ENCODE peak calls at places on chromosomes 3 and 15, in five cellular contexts. B, I, F, D and G are unnamed samples.

GRCh38 chr15:92409521-92409920 is 15.8 kb downstream of the ST8SIA2 start:
- DNase-seq in B (peak), I (no peak), F (no peak), D (no peak), G (no peak)

GRCh38 chr15:26971303-26972018 is 480 bp downstream of the GABRG3 start:
- DNase-seq in B (peak), I (no peak), F (no peak), D (peak), G (peak)

GRCh38 chr3:127676456-127676855 is 3.7 kb downstream of the ABTB1 start:
- DNase-seq in B (no peak), I (no peak), F (no peak), D (peak), G (no peak)

GRCh38 chr15:99578809-99579208 is 13.0 kb downstream of the MEF2A start:
- DNase-seq in B (peak), I (no peak), F (no peak), D (no peak), G (no peak)

GRCh38 chr3:151468284-151468917 is 7.5 kb upstream of the IGSF10 start:
- DNase-seq in B (peak), I (peak), F (peak), D (peak), G (peak)

GRCh38 chr3:64954995-64955636 is 267.3 kb upstream of the ADAMTS9 start:
- DNase-seq in B (no peak), I (no peak), F (peak), D (no peak), G (no peak)

GRCh38 chr15:28956491-28956890 is 70.7 kb downstream of the APBA2 start:
- DNase-seq in B (no peak), I (no peak), F (no peak), D (no peak), G (no peak)

GRCh38 chr3:29285356-29286070 is 4.6 kb downstream of the RBMS3 start:
- DNase-seq in B (peak), I (peak), F (peak), D (no peak), G (no peak)

GRCh38 chr15:60390931-60391501 is 6.8 kb downstream of the ANXA2 start:
- DNase-seq in B (peak), I (peak), F (peak), D (peak), G (peak)

GRCh38 chr15:81155375-81156218 is 21.5 kb downstream of the CFAP161 start:
- DNase-seq in B (peak), I (peak), F (peak), D (no peak), G (no peak)

GRCh38 chr15:25137013-25137412 is 182.2 kb downstream of the SNRPN start:
- DNase-seq in B (no peak), I (no peak), F (no peak), D (no peak), G (no peak)

GRCh38 chr3:46395210-46395661 is 11.6 kb downstream of the CCR5AS start:
- DNase-seq in B (no peak), I (peak), F (no peak), D (peak), G (no peak)

GRCh38 chr3:15630646-15631350 is 29.3 kb downstream of the BTD start:
- DNase-seq in B (peak), I (peak), F (peak), D (no peak), G (no peak)

GRCh38 chr3:188331166-188331565 is 177.2 kb downstream of the LPP start:
- DNase-seq in B (no peak), I (no peak), F (peak), D (no peak), G (no peak)

GRCh38 chr3:131283862-131284261 is 97.7 kb upstream of the NUDT16 start:
- DNase-seq in B (peak), I (no peak), F (no peak), D (no peak), G (no peak)

GRCh38 chr3:193962986-193963683 is 172.8 kb upstream of the HES1 start:
- DNase-seq in B (no peak), I (no peak), F (no peak), D (no peak), G (no peak)

GRCh38 chr3:53730565-53730964 is 115.7 kb downstream of the CHDH start:
- DNase-seq in B (no peak), I (no peak), F (no peak), D (no peak), G (no peak)

GRCh38 chr3:38127611-38128302 is 9.2 kb downstream of the ACAA1 start:
- DNase-seq in B (no peak), I (no peak), F (no peak), D (no peak), G (no peak)

GRCh38 chr3:11641683-11642407 is 1.9 kb downstream of the VGLL4 start:
- DNase-seq in B (peak), I (peak), F (peak), D (no peak), G (no peak)

GRCh38 chr3:43621406-43621973 is 321 bp downstream of the ANO10 start:
- DNase-seq in B (no peak), I (no peak), F (no peak), D (no peak), G (no peak)

GRCh38 chr15:71634820-71635219 is 175.5 kb upstream of the NR2E3 start:
- DNase-seq in B (peak), I (no peak), F (peak), D (no peak), G (peak)

GRCh38 chr3:99562138-99562537 is 76.3 kb upstream of the COL8A1 start:
- DNase-seq in B (peak), I (peak), F (peak), D (peak), G (peak)

GRCh38 chr15:63338170-63338569 is 43.5 kb downstream of the CA12 start:
- DNase-seq in B (no peak), I (peak), F (no peak), D (no peak), G (no peak)

GRCh38 chr3:11085078-11085840 is 69.0 kb upstream of the HRH1 start:
- DNase-seq in B (no peak), I (peak), F (no peak), D (no peak), G (no peak)

GRCh38 chr3:129058441-129059194 is 2.0 kb upstream of the GP9 start:
- DNase-seq in B (no peak), I (no peak), F (peak), D (no peak), G (no peak)

GRCh38 chr3:106089806-106090205 is 221.0 kb upstream of the CBLB start:
- DNase-seq in B (no peak), I (no peak), F (no peak), D (no peak), G (no peak)

GRCh38 chr3:56421205-56421604 is 47.1 kb downstream of the ERC2 start:
- DNase-seq in B (no peak), I (no peak), F (no peak), D (no peak), G (no peak)

GRCh38 chr3:98449606-98450193 is 13.3 kb upstream of the OR5K1 start:
- DNase-seq in B (no peak), I (no peak), F (no peak), D (no peak), G (no peak)

GRCh38 chr3:13870902-13871301 is 9.0 kb downstream of the WNT7A start:
- DNase-seq in B (no peak), I (no peak), F (no peak), D (no peak), G (no peak)

GRCh38 chr3:13871791-13872190 is 8.1 kb downstream of the WNT7A start:
- DNase-seq in B (no peak), I (no peak), F (no peak), D (no peak), G (no peak)

GRCh38 chr3:13873818-13874217 is 6.1 kb downstream of the WNT7A start:
- DNase-seq in B (no peak), I (no peak), F (no peak), D (peak), G (no peak)

GRCh38 chr3:13874891-13875290 is 5.0 kb downstream of the WNT7A start:
- DNase-seq in B (no peak), I (no peak), F (no peak), D (no peak), G (no peak)

GRCh38 chr3:13872451-13872850 is 7.4 kb downstream of the WNT7A start:
- DNase-seq in B (no peak), I (no peak), F (no peak), D (no peak), G (no peak)
- H2BK15ac ChIP-seq in B (no peak), I (no peak), F (no peak), D (no peak), G (no peak)

DNA sequence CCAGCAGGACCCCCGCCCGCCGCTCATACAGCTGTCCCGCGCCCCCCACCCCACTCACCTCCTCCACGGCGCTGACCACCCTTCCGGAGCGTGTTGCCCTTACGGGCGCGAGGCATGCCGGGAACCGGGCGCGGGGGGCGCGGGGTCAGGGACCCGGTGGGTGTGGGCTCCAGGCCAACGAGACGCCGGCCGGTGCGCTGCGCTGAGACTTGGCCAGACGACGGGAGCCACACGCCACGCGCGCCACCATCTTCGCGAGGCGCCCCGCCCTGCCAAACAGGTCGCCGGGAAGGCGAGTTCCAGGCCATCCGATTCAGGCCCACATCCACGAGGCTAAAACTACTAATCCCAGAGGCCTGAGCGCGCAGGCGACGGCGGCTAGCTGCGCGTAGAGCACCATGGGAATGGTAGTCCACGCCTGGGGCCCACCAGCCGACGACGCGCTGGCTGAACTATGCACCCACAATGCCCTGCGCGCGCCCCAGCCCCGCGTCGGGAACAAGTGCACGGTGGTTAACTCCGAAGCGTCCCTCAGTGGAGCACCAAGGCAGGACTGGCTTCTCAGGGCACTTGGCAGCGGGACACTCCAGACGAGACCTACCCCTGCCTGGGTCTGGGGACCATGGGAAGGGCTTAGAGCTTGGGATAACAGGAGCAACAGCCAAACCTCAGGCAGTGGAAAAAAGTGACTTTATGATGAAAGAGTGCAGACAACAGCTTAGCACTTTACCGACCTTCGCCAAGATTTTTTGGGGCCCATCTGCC is at the start of gene IFRD2:
- DNase-seq in B (peak), I (peak), F (peak), D (peak), G (peak)
- H2BK15ac ChIP-seq in B (no peak), I (peak), F (peak), D (no peak), G (no peak)

GRCh38 chr15:33048255-33048654 is 146.3 kb downstream of the FMN1 start:
- DNase-seq in B (peak), I (no peak), F (no peak), D (no peak), G (peak)
- H2BK15ac ChIP-seq in B (no peak), I (no peak), F (no peak), D (no peak), G (no peak)

GRCh38 chr15:65994832-65995231 is 125.5 kb downstream of the RAB11A start:
- DNase-seq in B (no peak), I (no peak), F (no peak), D (no peak), G (no peak)

GRCh38 chr15:65991721-65992472 is 122.6 kb downstream of the RAB11A start:
- DNase-seq in B (no peak), I (no peak), F (no peak), D (no peak), G (no peak)

GRCh38 chr15:65993762-65994161 is 124.5 kb downstream of the RAB11A start:
- DNase-seq in B (no peak), I (no peak), F (no peak), D (no peak), G (no peak)

GRCh38 chr15:65990298-65990981 is 121.1 kb downstream of the RAB11A start:
- DNase-seq in B (no peak), I (no peak), F (no peak), D (no peak), G (no peak)

GRCh38 chr15:65993226-65993625 is 123.9 kb downstream of the RAB11A start:
- DNase-seq in B (no peak), I (no peak), F (no peak), D (no peak), G (no peak)
- H2BK15ac ChIP-seq in B (no peak), I (no peak), F (no peak), D (no peak), G (peak)

DNA sequence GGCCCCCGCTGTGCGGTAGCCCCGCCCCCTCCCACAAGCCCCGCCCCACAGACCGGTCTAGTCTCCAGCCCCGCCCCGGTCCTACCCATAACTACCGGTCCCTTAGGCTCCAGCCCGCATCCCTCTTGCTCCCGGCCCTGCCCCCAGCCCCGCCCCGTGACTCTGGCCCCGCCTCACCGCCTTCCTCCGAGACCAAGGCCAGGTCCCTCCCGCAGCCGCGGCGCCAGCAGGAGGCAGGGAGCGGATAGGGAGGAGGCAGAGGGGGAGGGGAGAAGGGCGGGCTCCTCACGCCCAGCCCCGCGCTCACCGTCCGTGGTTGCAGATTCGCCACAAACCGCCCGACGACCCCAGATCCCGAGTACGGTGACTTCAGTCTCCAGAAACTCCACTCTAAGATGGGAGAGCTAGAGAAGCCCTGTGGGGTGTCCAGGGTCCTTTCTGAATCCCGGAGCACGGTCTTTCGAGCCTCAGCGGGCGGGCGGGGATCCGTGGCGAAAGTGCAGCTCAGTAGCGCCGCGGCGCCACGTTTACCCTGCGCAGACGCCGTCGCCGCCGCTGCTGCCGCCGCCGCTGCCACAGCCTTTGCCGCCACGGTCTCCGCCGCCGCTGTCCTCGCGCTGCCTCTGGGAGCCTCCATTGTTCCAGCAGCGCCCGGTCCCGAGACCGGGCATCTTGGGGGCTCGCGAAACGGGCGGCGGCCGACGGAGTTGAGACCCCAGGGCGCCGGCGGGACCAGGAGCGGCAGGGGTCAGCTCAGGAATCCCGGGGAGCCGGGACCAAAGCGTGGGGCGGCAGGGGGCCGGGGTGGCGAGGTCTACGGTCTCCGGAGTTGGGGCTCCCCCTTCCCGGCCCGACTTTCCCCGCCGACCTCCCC is at the start of gene BRPF1:
- DNase-seq in B (peak), I (peak), F (peak), D (peak), G (peak)
- H2BK15ac ChIP-seq in B (no peak), I (peak), F (peak), D (no peak), G (no peak)

DNA sequence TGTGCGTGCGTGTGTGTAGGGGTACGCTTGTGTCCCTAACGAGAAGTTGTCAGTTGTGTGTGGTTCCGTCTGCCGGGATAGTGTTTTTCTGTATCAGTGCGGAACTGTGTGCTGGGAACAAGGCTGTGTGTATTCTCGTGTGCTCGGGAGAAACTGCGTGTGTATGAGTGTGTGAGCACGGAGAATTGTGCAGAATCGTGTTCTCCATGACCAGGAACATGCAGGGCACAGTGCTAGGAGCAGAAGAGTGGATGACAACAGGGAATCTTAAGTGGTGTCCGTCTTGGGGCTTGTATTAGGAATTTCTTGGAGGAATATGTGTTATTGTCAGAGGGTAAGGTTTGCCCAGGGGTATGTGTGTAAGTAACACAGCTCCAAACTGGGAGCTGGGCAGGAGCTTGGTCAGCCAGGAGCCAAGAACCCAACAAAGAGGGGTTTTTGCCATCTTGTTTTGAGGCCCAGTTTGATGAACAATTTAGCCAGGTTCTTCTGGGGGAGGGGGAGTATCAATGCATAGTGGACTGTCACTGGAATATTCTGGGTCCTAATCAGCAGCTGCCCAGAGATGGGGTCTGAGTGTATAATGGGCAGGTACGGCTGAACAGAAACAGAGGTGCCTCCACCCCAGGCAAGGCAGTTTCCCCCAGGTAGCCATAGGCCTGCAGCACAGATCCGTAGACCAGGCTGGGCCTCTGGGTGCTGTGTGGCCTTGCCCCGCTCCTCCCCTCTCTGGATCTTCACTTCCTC is 2.2 kb downstream of the ISL2 start:
- DNase-seq in B (peak), I (no peak), F (no peak), D (no peak), G (no peak)
- H2BK15ac ChIP-seq in B (no peak), I (no peak), F (no peak), D (no peak), G (no peak)

GRCh38 chr3:26623409-26624208 is 1.0 kb downstream of the LRRC3B start:
- DNase-seq in B (peak), I (no peak), F (no peak), D (no peak), G (peak)
- H2BK15ac ChIP-seq in B (no peak), I (no peak), F (no peak), D (no peak), G (no peak)

GRCh38 chr3:126267976-126268615 is 87.7 kb upstream of the ALDH1L1 start:
- DNase-seq in B (no peak), I (no peak), F (no peak), D (no peak), G (no peak)
- H2BK15ac ChIP-seq in B (no peak), I (peak), F (peak), D (peak), G (peak)